ENCODE peak calls at places on chromosomes 16 and 17, in eight cellular contexts. One of them, this sample, is unnamed.

GRCh38 chr17:75266315-75267145 is 4.5 kb downstream of the MIF4GD start:
- DNase-seq in NCI-H1417: no peak
- DNase-seq in H9: no peak
- DNase-seq in DMS53: peak; percentile 30
- DNase-seq in EL: no peak
- DNase-seq in 8988T: no peak
- DNase-seq in heart left ventricle: no peak
- DNase-seq in upper lobe of right lung: no peak
- DNase-seq in this sample: no peak

GRCh38 chr17:8072339-8072726 is 15.2 kb downstream of the ALOX12B start:
- DNase-seq in NCI-H1417: peak; percentile 35
- DNase-seq in H9: no peak
- DNase-seq in DMS53: peak; percentile 40
- DNase-seq in EL: no peak
- DNase-seq in 8988T: no peak
- DNase-seq in heart left ventricle: no peak
- DNase-seq in upper lobe of right lung: no peak
- DNase-seq in this sample: no peak

GRCh38 chr16:28212532-28212873 is 738 bp upstream of the XPO6 start:
- DNase-seq in NCI-H1417: no peak
- DNase-seq in H9: peak; percentile 53
- DNase-seq in DMS53: peak; percentile 32
- DNase-seq in EL: peak; percentile 52
- DNase-seq in 8988T: no peak
- DNase-seq in heart left ventricle: no peak
- DNase-seq in upper lobe of right lung: no peak
- DNase-seq in this sample: peak; percentile 19

GRCh38 chr17:34725008-34725407 is 145.6 kb downstream of the TMEM132E start:
- DNase-seq in NCI-H1417: peak; percentile 42
- DNase-seq in H9: peak; percentile 27
- DNase-seq in DMS53: no peak
- DNase-seq in EL: no peak
- DNase-seq in 8988T: no peak
- DNase-seq in heart left ventricle: no peak
- DNase-seq in upper lobe of right lung: no peak
- DNase-seq in this sample: no peak

GRCh38 chr17:15343749-15344148 is 2.4 kb upstream of the TEKT3 start:
- DNase-seq in NCI-H1417: no peak
- DNase-seq in H9: no peak
- DNase-seq in DMS53: no peak
- DNase-seq in EL: peak; percentile 78
- DNase-seq in 8988T: no peak
- DNase-seq in heart left ventricle: no peak
- DNase-seq in upper lobe of right lung: no peak
- DNase-seq in this sample: no peak

GRCh38 chr16:88732172-88732960 is 26.1 kb downstream of the CTU2 start:
- DNase-seq in NCI-H1417: peak; percentile 16
- DNase-seq in H9: no peak
- DNase-seq in DMS53: peak; percentile 48
- DNase-seq in EL: no peak
- DNase-seq in 8988T: no peak
- DNase-seq in heart left ventricle: no peak
- DNase-seq in upper lobe of right lung: no peak
- DNase-seq in this sample: no peak

GRCh38 chr17:50271173-50271750 is 3.0 kb upstream of the TMEM92 start:
- DNase-seq in NCI-H1417: no peak
- DNase-seq in H9: no peak
- DNase-seq in DMS53: no peak
- DNase-seq in EL: peak; percentile 43
- DNase-seq in 8988T: no peak
- DNase-seq in heart left ventricle: no peak
- DNase-seq in upper lobe of right lung: no peak
- DNase-seq in this sample: no peak

GRCh38 chr16:4419402-4419801 is 3.0 kb upstream of the CORO7 start:
- DNase-seq in NCI-H1417: no peak
- DNase-seq in H9: no peak
- DNase-seq in DMS53: no peak
- DNase-seq in EL: no peak
- DNase-seq in 8988T: no peak
- DNase-seq in heart left ventricle: no peak
- DNase-seq in upper lobe of right lung: no peak
- DNase-seq in this sample: no peak

GRCh38 chr17:38395090-38395489 is 33.2 kb upstream of the ARHGAP23 start:
- DNase-seq in NCI-H1417: no peak
- DNase-seq in H9: no peak
- DNase-seq in DMS53: no peak
- DNase-seq in EL: no peak
- DNase-seq in 8988T: no peak
- DNase-seq in heart left ventricle: no peak
- DNase-seq in upper lobe of right lung: no peak
- DNase-seq in this sample: no peak

GRCh38 chr17:79135011-79135410 is 60.4 kb downstream of the ENGASE start:
- DNase-seq in NCI-H1417: no peak
- DNase-seq in H9: no peak
- DNase-seq in DMS53: no peak
- DNase-seq in EL: no peak
- DNase-seq in 8988T: no peak
- DNase-seq in heart left ventricle: no peak
- DNase-seq in upper lobe of right lung: no peak
- DNase-seq in this sample: no peak

GRCh38 chr16:80948886-80949502 is 57.7 kb downstream of the CMC2 start:
- DNase-seq in NCI-H1417: no peak
- DNase-seq in H9: peak; percentile 80
- DNase-seq in DMS53: peak; percentile 61
- DNase-seq in EL: peak; percentile 59
- DNase-seq in 8988T: no peak
- DNase-seq in heart left ventricle: peak; percentile 32
- DNase-seq in upper lobe of right lung: peak; percentile 70
- DNase-seq in this sample: peak; percentile 18

GRCh38 chr17:68821860-68822693 is 133.1 kb downstream of the ABCA8 start:
- DNase-seq in NCI-H1417: no peak
- DNase-seq in H9: no peak
- DNase-seq in DMS53: peak; percentile 96
- DNase-seq in EL: peak; percentile 91
- DNase-seq in 8988T: no peak
- DNase-seq in heart left ventricle: no peak
- DNase-seq in upper lobe of right lung: no peak
- DNase-seq in this sample: no peak

GRCh38 chr17:41060052-41060604 is at the start of gene KRTAP2-3:
- DNase-seq in NCI-H1417: no peak
- DNase-seq in H9: no peak
- DNase-seq in DMS53: no peak
- DNase-seq in EL: peak; percentile 98
- DNase-seq in 8988T: no peak
- DNase-seq in heart left ventricle: no peak
- DNase-seq in upper lobe of right lung: no peak
- DNase-seq in this sample: peak; percentile 57

GRCh38 chr17:63698886-63699637 is 863 bp downstream of the LIMD2 start:
- DNase-seq in NCI-H1417: peak; percentile 61
- DNase-seq in H9: peak; percentile 75
- DNase-seq in DMS53: peak; percentile 51
- DNase-seq in EL: peak; percentile 35
- DNase-seq in 8988T: peak; percentile 47
- DNase-seq in heart left ventricle: peak; percentile 66
- DNase-seq in upper lobe of right lung: peak; percentile 84
- DNase-seq in this sample: no peak

GRCh38 chr17:42436401-42436800 is 13.3 kb upstream of the CAVIN1 start:
- DNase-seq in NCI-H1417: no peak
- DNase-seq in H9: no peak
- DNase-seq in DMS53: peak; percentile 46
- DNase-seq in EL: peak; percentile 82
- DNase-seq in 8988T: no peak
- DNase-seq in heart left ventricle: peak; percentile 77
- DNase-seq in upper lobe of right lung: no peak
- DNase-seq in this sample: no peak

GRCh38 chr17:17363638-17364337 is 60.6 kb downstream of the NT5M start:
- DNase-seq in NCI-H1417: peak; percentile 86
- DNase-seq in H9: peak; percentile 40
- DNase-seq in DMS53: peak; percentile 93
- DNase-seq in EL: no peak
- DNase-seq in 8988T: no peak
- DNase-seq in heart left ventricle: no peak
- DNase-seq in upper lobe of right lung: peak; percentile 78
- DNase-seq in this sample: peak; percentile 68

GRCh38 chr16:4537376-4538066 is 1.1 kb downstream of the CDIP1 start:
- DNase-seq in NCI-H1417: no peak
- DNase-seq in H9: peak; percentile 61
- DNase-seq in DMS53: peak; percentile 53
- DNase-seq in EL: no peak
- DNase-seq in 8988T: no peak
- DNase-seq in heart left ventricle: peak; percentile 36
- DNase-seq in upper lobe of right lung: no peak
- DNase-seq in this sample: peak; percentile 51

GRCh38 chr17:45345246-45345553 is 28.4 kb upstream of the MAP3K14 start:
- DNase-seq in NCI-H1417: no peak
- DNase-seq in H9: peak; percentile 15
- DNase-seq in DMS53: no peak
- DNase-seq in EL: no peak
- DNase-seq in 8988T: no peak
- DNase-seq in heart left ventricle: no peak
- DNase-seq in upper lobe of right lung: peak; percentile 20
- DNase-seq in this sample: no peak

GRCh38 chr17:59791603-59792457 is 84.4 kb downstream of the VMP1 start:
- DNase-seq in NCI-H1417: no peak
- DNase-seq in H9: no peak
- DNase-seq in DMS53: no peak
- DNase-seq in EL: no peak
- DNase-seq in 8988T: no peak
- DNase-seq in heart left ventricle: no peak
- DNase-seq in upper lobe of right lung: no peak
- DNase-seq in this sample: no peak

GRCh38 chr16:74568961-74569631 is 37.8 kb downstream of the GLG1 start:
- DNase-seq in NCI-H1417: no peak
- DNase-seq in H9: no peak
- DNase-seq in DMS53: no peak
- DNase-seq in EL: peak; percentile 43
- DNase-seq in 8988T: no peak
- DNase-seq in heart left ventricle: no peak
- DNase-seq in upper lobe of right lung: no peak
- DNase-seq in this sample: no peak

GRCh38 chr16:4634768-4635167 is 10.1 kb downstream of the MGRN1 start:
- DNase-seq in NCI-H1417: no peak
- DNase-seq in H9: no peak
- DNase-seq in DMS53: no peak
- DNase-seq in EL: no peak
- DNase-seq in 8988T: no peak
- DNase-seq in heart left ventricle: no peak
- DNase-seq in upper lobe of right lung: no peak
- DNase-seq in this sample: no peak

GRCh38 chr17:71830916-71831315 is 289.9 kb upstream of the SOX9 start:
- DNase-seq in NCI-H1417: no peak
- DNase-seq in H9: peak; percentile 82
- DNase-seq in DMS53: no peak
- DNase-seq in EL: no peak
- DNase-seq in 8988T: no peak
- DNase-seq in heart left ventricle: no peak
- DNase-seq in upper lobe of right lung: no peak
- DNase-seq in this sample: no peak

GRCh38 chr16:61730997-61731396 is 305.2 kb downstream of the CDH8 start:
- DNase-seq in NCI-H1417: no peak
- DNase-seq in H9: no peak
- DNase-seq in DMS53: no peak
- DNase-seq in EL: no peak
- DNase-seq in 8988T: no peak
- DNase-seq in heart left ventricle: no peak
- DNase-seq in upper lobe of right lung: no peak
- DNase-seq in this sample: no peak

GRCh38 chr16:11312718-11313492 is 31.8 kb upstream of the PRM1 start:
- DNase-seq in NCI-H1417: peak; percentile 18
- DNase-seq in H9: peak; percentile 74
- DNase-seq in DMS53: peak; percentile 46
- DNase-seq in EL: peak; percentile 68
- DNase-seq in 8988T: no peak
- DNase-seq in heart left ventricle: no peak
- DNase-seq in upper lobe of right lung: no peak
- DNase-seq in this sample: peak; percentile 17

GRCh38 chr17:80117491-80118401 is 16.4 kb downstream of the GAA start:
- DNase-seq in NCI-H1417: no peak
- DNase-seq in H9: peak; percentile 25
- DNase-seq in DMS53: no peak
- DNase-seq in EL: no peak
- DNase-seq in 8988T: no peak
- DNase-seq in heart left ventricle: no peak
- DNase-seq in upper lobe of right lung: no peak
- DNase-seq in this sample: no peak

GRCh38 chr17:41264599-41264998 is 579 bp upstream of the KRTAP9-6 start:
- DNase-seq in NCI-H1417: no peak
- DNase-seq in H9: no peak
- DNase-seq in DMS53: no peak
- DNase-seq in EL: no peak
- DNase-seq in 8988T: no peak
- DNase-seq in heart left ventricle: no peak
- DNase-seq in upper lobe of right lung: no peak
- DNase-seq in this sample: no peak

GRCh38 chr17:41860254-41860931 is 4.8 kb downstream of the KLHL11 start:
- DNase-seq in NCI-H1417: no peak
- DNase-seq in H9: no peak
- DNase-seq in DMS53: no peak
- DNase-seq in EL: no peak
- DNase-seq in 8988T: no peak
- DNase-seq in heart left ventricle: no peak
- DNase-seq in upper lobe of right lung: no peak
- DNase-seq in this sample: no peak

GRCh38 chr16:85400305-85401205 is 212.6 kb upstream of the GSE1 start:
- DNase-seq in NCI-H1417: no peak
- DNase-seq in H9: no peak
- DNase-seq in DMS53: no peak
- DNase-seq in EL: no peak
- DNase-seq in 8988T: no peak
- DNase-seq in heart left ventricle: no peak
- DNase-seq in upper lobe of right lung: no peak
- DNase-seq in this sample: no peak

GRCh38 chr17:65334391-65334790 is 197.2 kb downstream of the RGS9 start:
- DNase-seq in NCI-H1417: no peak
- DNase-seq in H9: no peak
- DNase-seq in DMS53: no peak
- DNase-seq in EL: no peak
- DNase-seq in 8988T: no peak
- DNase-seq in heart left ventricle: no peak
- DNase-seq in upper lobe of right lung: no peak
- DNase-seq in this sample: no peak

GRCh38 chr17:80931421-80932265 is 60.0 kb upstream of the CHMP6 start:
- DNase-seq in NCI-H1417: peak; percentile 20
- DNase-seq in H9: peak; percentile 73
- DNase-seq in DMS53: no peak
- DNase-seq in EL: peak; percentile 87
- DNase-seq in 8988T: no peak
- DNase-seq in heart left ventricle: no peak
- DNase-seq in upper lobe of right lung: peak; percentile 51
- DNase-seq in this sample: peak; percentile 29

GRCh38 chr16:4938683-4939030 is 1.7 kb upstream of the PPL start:
- DNase-seq in NCI-H1417: no peak
- DNase-seq in H9: no peak
- DNase-seq in DMS53: no peak
- DNase-seq in EL: no peak
- DNase-seq in 8988T: no peak
- DNase-seq in heart left ventricle: no peak
- DNase-seq in upper lobe of right lung: no peak
- DNase-seq in this sample: no peak